ENCODE peak calls at places on chromosome 16, in eight cellular contexts. H, B, Z, K, M, C, N and V are unnamed samples.

GRCh38 chr16:59224426-59224825 is 490.3 kb upstream of the GOT2 start:
- DNase-seq in H (no peak), B (no peak), Z (no peak), K (no peak), M (no peak), C (no peak), N (no peak), V (no peak)

GRCh38 chr16:69563605-69564580 is 1.9 kb upstream of the NFAT5 start:
- DNase-seq in H (no peak), B (peak), Z (peak), K (peak), M (no peak), C (no peak), N (no peak), V (no peak)

GRCh38 chr16:12403746-12404658 is 399.7 kb downstream of the CPPED1 start:
- DNase-seq in H (no peak), B (no peak), Z (no peak), K (no peak), M (no peak), C (no peak), N (no peak), V (no peak)

GRCh38 chr16:22317001-22317530 is 19.9 kb downstream of the POLR3E start:
- DNase-seq in H (no peak), B (no peak), Z (no peak), K (no peak), M (no peak), C (no peak), N (no peak), V (no peak)

GRCh38 chr16:23848958-23849357 is 13.2 kb downstream of the PRKCB start:
- DNase-seq in H (no peak), B (no peak), Z (no peak), K (no peak), M (no peak), C (no peak), N (no peak), V (no peak)

GRCh38 chr16:30183961-30184429 is 593 bp downstream of the CORO1A start:
- DNase-seq in H (no peak), B (peak), Z (no peak), K (no peak), M (no peak), C (peak), N (no peak), V (no peak)

GRCh38 chr16:31072540-31073072 is 1.4 kb downstream of the ZNF668 start:
- DNase-seq in H (no peak), B (peak), Z (peak), K (peak), M (no peak), C (no peak), N (peak), V (no peak)

GRCh38 chr16:29148867-29149272 is 164.0 kb downstream of the LAT start:
- DNase-seq in H (no peak), B (peak), Z (no peak), K (no peak), M (no peak), C (peak), N (no peak), V (no peak)

GRCh38 chr16:30805056-30805369 is 18.0 kb upstream of the ZNF629 start:
- DNase-seq in H (no peak), B (no peak), Z (no peak), K (no peak), M (no peak), C (no peak), N (no peak), V (no peak)

GRCh38 chr16:11992594-11993524 is 16.3 kb downstream of the SNX29 start:
- DNase-seq in H (no peak), B (no peak), Z (no peak), K (peak), M (no peak), C (no peak), N (no peak), V (no peak)

GRCh38 chr16:8929086-8929748 is 34.5 kb downstream of the USP7 start:
- DNase-seq in H (no peak), B (no peak), Z (no peak), K (no peak), M (no peak), C (no peak), N (no peak), V (no peak)

GRCh38 chr16:6573577-6573976 is 759.1 kb upstream of the RBFOX1 start:
- DNase-seq in H (no peak), B (no peak), Z (no peak), K (no peak), M (no peak), C (no peak), N (no peak), V (no peak)

GRCh38 chr16:813204-813915 is 12.8 kb upstream of the GNG13 start:
- DNase-seq in H (no peak), B (peak), Z (peak), K (no peak), M (no peak), C (no peak), N (peak), V (no peak)

GRCh38 chr16:8890549-8890921 is 8.4 kb downstream of the LITAFD start:
- DNase-seq in H (no peak), B (no peak), Z (no peak), K (no peak), M (no peak), C (no peak), N (no peak), V (no peak)

GRCh38 chr16:80288616-80289015 is 252.2 kb upstream of the DYNLRB2 start:
- DNase-seq in H (no peak), B (no peak), Z (no peak), K (no peak), M (no peak), C (no peak), N (no peak), V (no peak)

GRCh38 chr16:50476486-50477260 is 71.5 kb upstream of the NKD1 start:
- DNase-seq in H (no peak), B (no peak), Z (no peak), K (no peak), M (no peak), C (no peak), N (no peak), V (no peak)

GRCh38 chr16:20938426-20938825 is 37.9 kb downstream of the LYRM1 start:
- DNase-seq in H (no peak), B (no peak), Z (peak), K (peak), M (no peak), C (no peak), N (no peak), V (no peak)

GRCh38 chr16:81170824-81171223 is 67.7 kb upstream of the BCO1 start:
- DNase-seq in H (no peak), B (no peak), Z (no peak), K (peak), M (no peak), C (no peak), N (no peak), V (no peak)

GRCh38 chr16:75801307-75801706 is 75.0 kb upstream of the CPHXL start:
- DNase-seq in H (no peak), B (no peak), Z (peak), K (peak), M (no peak), C (no peak), N (no peak), V (no peak)

GRCh38 chr16:52569296-52569695 is 22.4 kb upstream of the TOX3 start:
- DNase-seq in H (no peak), B (no peak), Z (no peak), K (no peak), M (no peak), C (no peak), N (no peak), V (no peak)

GRCh38 chr16:89481556-89481955 is 8.8 kb downstream of the ANKRD11 start:
- DNase-seq in H (no peak), B (no peak), Z (no peak), K (peak), M (no peak), C (no peak), N (no peak), V (no peak)

GRCh38 chr16:30376508-30376907 is 1.9 kb downstream of the MYL11 start:
- DNase-seq in H (no peak), B (no peak), Z (no peak), K (no peak), M (no peak), C (no peak), N (no peak), V (no peak)

GRCh38 chr16:76729525-76729924 is 452.3 kb downstream of the CNTNAP4 start:
- DNase-seq in H (no peak), B (no peak), Z (peak), K (peak), M (no peak), C (no peak), N (no peak), V (peak)

GRCh38 chr16:13453325-13453724 is 466.6 kb upstream of the ERCC4 start:
- DNase-seq in H (peak), B (no peak), Z (no peak), K (peak), M (no peak), C (no peak), N (no peak), V (no peak)

GRCh38 chr16:76114681-76115080 is 162.5 kb upstream of the CNTNAP4 start:
- DNase-seq in H (no peak), B (no peak), Z (no peak), K (no peak), M (no peak), C (no peak), N (no peak), V (no peak)

GRCh38 chr16:64365448-64365858 is 756.4 kb downstream of the CDH11 start:
- DNase-seq in H (no peak), B (no peak), Z (peak), K (no peak), M (no peak), C (no peak), N (no peak), V (no peak)

GRCh38 chr16:75107505-75107904 is 9.1 kb downstream of the LDHD start:
- DNase-seq in H (no peak), B (no peak), Z (no peak), K (no peak), M (no peak), C (no peak), N (no peak), V (no peak)

GRCh38 chr16:10598157-10598556 is 17.8 kb upstream of the EMP2 start:
- DNase-seq in H (no peak), B (no peak), Z (no peak), K (no peak), M (no peak), C (no peak), N (no peak), V (no peak)

GRCh38 chr16:63530974-63531373 is 1494.7 kb upstream of the CDH8 start:
- DNase-seq in H (no peak), B (no peak), Z (no peak), K (no peak), M (no peak), C (no peak), N (no peak), V (no peak)

GRCh38 chr16:14487579-14487978 is 142.5 kb downstream of the PARN start:
- DNase-seq in H (no peak), B (no peak), Z (no peak), K (no peak), M (no peak), C (no peak), N (no peak), V (no peak)

GRCh38 chr16:8346291-8346690 is 244.0 kb downstream of the TMEM114 start:
- DNase-seq in H (no peak), B (no peak), Z (no peak), K (no peak), M (no peak), C (no peak), N (no peak), V (no peak)

GRCh38 chr16:81560979-81561657 is 116.5 kb downstream of the CMIP start:
- DNase-seq in H (no peak), B (no peak), Z (peak), K (no peak), M (no peak), C (no peak), N (no peak), V (peak)

GRCh38 chr16:13902677-13903076 is 17.3 kb upstream of the ERCC4 start:
- DNase-seq in H (no peak), B (no peak), Z (peak), K (no peak), M (no peak), C (no peak), N (no peak), V (no peak)

GRCh38 chr16:1668612-1669319 is 9.3 kb upstream of the JPT2 start:
- DNase-seq in H (no peak), B (no peak), Z (no peak), K (no peak), M (no peak), C (no peak), N (no peak), V (no peak)

GRCh38 chr16:9647981-9648701 is 534.1 kb downstream of the GRIN2A start:
- DNase-seq in H (no peak), B (no peak), Z (no peak), K (peak), M (no peak), C (no peak), N (peak), V (no peak)

GRCh38 chr16:28193530-28194423 is 18.0 kb downstream of the XPO6 start:
- DNase-seq in H (peak), B (no peak), Z (peak), K (peak), M (peak), C (no peak), N (no peak), V (peak)

GRCh38 chr16:4390266-4391260 is 18.9 kb downstream of the VASN start:
- DNase-seq in H (no peak), B (no peak), Z (no peak), K (no peak), M (no peak), C (no peak), N (no peak), V (no peak)
- TF ChIP-seq CTCF in H (no peak), B (no peak), Z (no peak), K (no peak), M (peak), C (no peak), N (no peak), V (no peak)

GRCh38 chr16:67278773-67279295 is 498 bp upstream of the PLEKHG4 start:
- DNase-seq in H (no peak), B (peak), Z (no peak), K (no peak), M (no peak), C (no peak), N (peak), V (no peak)
- TF ChIP-seq CTCF in H (no peak), B (peak), Z (peak), K (peak), M (peak), C (no peak), N (no peak), V (no peak)

GRCh38 chr16:56357765-56358322 is 67.5 kb downstream of the AMFR start:
- DNase-seq in H (no peak), B (no peak), Z (no peak), K (no peak), M (no peak), C (no peak), N (no peak), V (no peak)
- TF ChIP-seq CTCF in H (no peak), B (no peak), Z (no peak), K (peak), M (peak), C (no peak), N (no peak), V (no peak)

GRCh38 chr16:56032072-56032471 is 156.9 kb upstream of the CES5A start:
- DNase-seq in H (no peak), B (no peak), Z (no peak), K (no peak), M (no peak), C (no peak), N (no peak), V (no peak)

GRCh38 chr16:56029026-56029425 is 153.9 kb upstream of the CES5A start:
- DNase-seq in H (no peak), B (no peak), Z (no peak), K (no peak), M (no peak), C (no peak), N (no peak), V (no peak)
- TF ChIP-seq CTCF in H (no peak), B (no peak), Z (no peak), K (no peak), M (no peak), C (no peak), N (no peak), V (no peak)

GRCh38 chr16:67246081-67246944 is 968 bp downstream of the FHOD1 start:
- DNase-seq in H (peak), B (peak), Z (peak), K (peak), M (peak), C (peak), N (peak), V (no peak)

GRCh38 chr16:67243481-67243880 is 3.8 kb downstream of the FHOD1 start:
- DNase-seq in H (no peak), B (no peak), Z (no peak), K (no peak), M (no peak), C (no peak), N (no peak), V (no peak)

GRCh38 chr16:67245189-67245585 is 2.1 kb downstream of the FHOD1 start:
- DNase-seq in H (no peak), B (no peak), Z (no peak), K (no peak), M (no peak), C (no peak), N (no peak), V (no peak)

GRCh38 chr16:67245674-67246080 is 1.6 kb downstream of the FHOD1 start:
- DNase-seq in H (no peak), B (no peak), Z (no peak), K (peak), M (no peak), C (no peak), N (no peak), V (no peak)

GRCh38 chr16:67244387-67245188 is 2.7 kb downstream of the FHOD1 start:
- DNase-seq in H (peak), B (peak), Z (peak), K (peak), M (no peak), C (peak), N (peak), V (no peak)
- TF ChIP-seq CTCF in H (peak), B (no peak), Z (peak), K (no peak), M (no peak), C (no peak), N (no peak), V (no peak)